ENCODE peak calls at places on chromosomes 3 and 15, in four cellular contexts. N is A549, R is K562, J is HepG2. S is an unnamed sample.
A peak's percentile ranks its signal among the peaks of the same experiment; 100 is the strongest.

GRCh38 chr3:66338927-66339326 is 118.1 kb downstream of the SLC25A26 start:
- DNase-seq in N (no peak), R (no peak), J (no peak), S (no peak)

GRCh38 chr3:143171141-143171651 is 51.6 kb downstream of the CHST2 start:
- DNase-seq in N (no peak), R (no peak), J (no peak), S (no peak)

GRCh38 chr3:168545591-168545990 is 449.9 kb upstream of the GOLIM4 start:
- DNase-seq in N (no peak), R (no peak), J (no peak), S (no peak)

GRCh38 chr15:45140851-45141250 is 11.1 kb downstream of the DUOX1 start:
- DNase-seq in N (no peak), R (no peak), J (no peak), S (no peak)

GRCh38 chr3:141442914-141443313 is 43.9 kb upstream of the RASA2 start:
- DNase-seq in N (no peak), R (no peak), J (no peak), S (no peak)

GRCh38 chr15:55799287-55800212 is 56.6 kb upstream of the PRTG start:
- DNase-seq in N (peak; percentile 63), R (peak; percentile 38), J (peak; percentile 46), S (peak; percentile 79)

GRCh38 chr15:31487811-31488436 is 161.3 kb downstream of the KLF13 start:
- DNase-seq in N (peak; percentile 29), R (no peak), J (no peak), S (no peak)

GRCh38 chr15:66241301-66241700 is 12.2 kb downstream of the MEGF11 start:
- DNase-seq in N (no peak), R (no peak), J (no peak), S (no peak)

GRCh38 chr15:91469627-91470567 is 369.8 kb downstream of the SV2B start:
- DNase-seq in N (no peak), R (peak; percentile 44), J (no peak), S (no peak)

GRCh38 chr15:40263036-40263754 is 19.7 kb downstream of the ANKRD63 start:
- DNase-seq in N (no peak), R (no peak), J (no peak), S (no peak)

GRCh38 chr15:80514071-80514780 is 110.0 kb downstream of the ARNT2 start:
- DNase-seq in N (no peak), R (no peak), J (no peak), S (no peak)

GRCh38 chr3:23203651-23204111 is 554 bp downstream of the UBE2E2 start:
- DNase-seq in N (no peak), R (no peak), J (no peak), S (peak; percentile 31)

GRCh38 chr3:187281191-187281714 is 10.3 kb downstream of the MASP1 start:
- DNase-seq in N (no peak), R (no peak), J (no peak), S (peak; percentile 35)

GRCh38 chr15:77282333-77282732 is 137.6 kb downstream of the PEAK1 start:
- DNase-seq in N (peak; percentile 50), R (no peak), J (peak; percentile 83), S (no peak)

GRCh38 chr3:194773666-194774455 is 88.2 kb downstream of the FAM43A start:
- DNase-seq in N (no peak), R (no peak), J (no peak), S (no peak)

GRCh38 chr3:24374801-24375200 is 119.8 kb downstream of the THRB start:
- DNase-seq in N (no peak), R (no peak), J (no peak), S (no peak)

GRCh38 chr3:160796813-160797164 is 40.8 kb downstream of the PPM1L start:
- DNase-seq in N (no peak), R (no peak), J (peak; percentile 17), S (no peak)

GRCh38 chr3:49276475-49277356 is at the start of gene C3orf62:
- DNase-seq in N (peak; percentile 66), R (peak; percentile 25), J (no peak), S (peak; percentile 89)

GRCh38 chr15:65982941-65983340 is 113.7 kb downstream of the RAB11A start:
- DNase-seq in N (no peak), R (no peak), J (no peak), S (no peak)

GRCh38 chr3:145243875-145244274 is 917.1 kb downstream of the PLOD2 start:
- DNase-seq in N (no peak), R (no peak), J (no peak), S (no peak)

GRCh38 chr3:123597561-123597960 is 12.7 kb upstream of the HACD2 start:
- DNase-seq in N (no peak), R (no peak), J (no peak), S (no peak)

GRCh38 chr3:180802837-180803236 is 109.6 kb upstream of the FXR1 start:
- DNase-seq in N (peak; percentile 9), R (no peak), J (peak; percentile 28), S (no peak)

GRCh38 chr3:36864180-36865053 is 80.4 kb downstream of the TRANK1 start:
- DNase-seq in N (no peak), R (no peak), J (no peak), S (no peak)

GRCh38 chr3:81459733-81460132 is 301.7 kb downstream of the GBE1 start:
- DNase-seq in N (no peak), R (no peak), J (no peak), S (no peak)

GRCh38 chr3:115512565-115513410 is 110.5 kb upstream of the GAP43 start:
- DNase-seq in N (peak; percentile 11), R (no peak), J (no peak), S (peak; percentile 81)

GRCh38 chr3:164397462-164397861 is 680.8 kb downstream of the SI start:
- DNase-seq in N (no peak), R (no peak), J (no peak), S (no peak)

GRCh38 chr3:164387236-164387635 is 691.1 kb downstream of the SI start:
- DNase-seq in N (no peak), R (no peak), J (no peak), S (no peak)

GRCh38 chr3:164390046-164390445 is 688.2 kb downstream of the SI start:
- DNase-seq in N (no peak), R (no peak), J (no peak), S (no peak)

GRCh38 chr3:164393171-164393570 is 685.1 kb downstream of the SI start:
- DNase-seq in N (no peak), R (no peak), J (no peak), S (no peak)
- TF ChIP-seq CTCF in N (no peak), R (no peak), J (no peak), S (no peak)

DNA sequence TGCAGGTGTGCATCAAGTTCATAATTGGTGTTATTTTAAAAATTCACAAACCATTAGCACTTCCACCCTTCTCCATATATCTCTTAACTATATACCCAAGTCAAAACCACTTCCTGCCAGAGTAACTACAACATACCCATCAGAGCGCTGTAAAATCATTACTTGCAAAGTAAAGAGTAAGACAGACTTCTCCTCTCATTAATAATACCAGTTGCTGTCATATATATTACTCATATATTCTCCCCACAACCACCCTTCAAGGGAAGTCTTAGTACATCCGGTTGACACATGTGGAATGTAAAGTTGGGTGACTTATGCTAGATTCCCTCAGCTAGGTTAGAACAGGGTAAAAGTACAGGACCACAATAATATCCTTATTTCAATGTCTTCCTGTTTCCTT is 5.6 kb downstream of the TERC start:
- DNase-seq in N (no peak), R (no peak), J (no peak), S (no peak)
- TF ChIP-seq NR3C1 in N (no peak), R (no peak), J (no peak), S (no peak)

DNA sequence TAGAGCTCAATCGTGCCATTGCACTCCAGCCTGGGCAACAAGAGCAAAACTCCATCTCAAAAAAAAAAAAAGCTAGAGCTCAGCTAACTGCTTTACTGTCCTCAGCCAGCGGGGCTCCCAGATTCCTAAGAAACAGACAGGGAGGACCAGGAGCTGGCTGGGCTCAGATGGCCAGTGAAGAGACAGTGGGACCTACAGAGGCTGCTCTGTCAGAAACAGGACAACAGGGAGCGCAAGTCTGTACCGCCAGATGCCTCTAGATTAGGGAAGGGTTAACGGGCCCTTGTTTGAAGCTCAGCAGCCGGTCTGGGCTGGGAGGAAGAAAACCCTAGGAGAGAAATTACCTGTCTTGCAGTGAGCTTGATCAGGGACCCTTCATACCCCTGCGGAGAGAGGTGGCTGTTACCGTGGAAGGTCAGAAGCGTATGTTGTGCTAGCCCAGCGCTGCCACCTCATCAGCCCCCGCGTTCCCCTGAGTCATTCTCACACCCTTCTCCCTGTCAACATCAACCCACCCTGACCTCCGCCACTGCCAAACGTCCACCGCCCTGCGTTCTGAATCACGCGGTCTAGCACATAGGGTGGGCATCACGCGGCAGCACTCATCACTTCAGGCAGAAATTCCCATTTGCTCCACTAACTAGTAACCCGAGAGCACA is 25.3 kb downstream of the RBPMS2 start:
- DNase-seq in N (peak; percentile 63), R (peak; percentile 60), J (no peak), S (peak; percentile 66)
- TF ChIP-seq CTCF in N (no peak), R (peak; percentile 40), J (no peak), S (no peak)

DNA sequence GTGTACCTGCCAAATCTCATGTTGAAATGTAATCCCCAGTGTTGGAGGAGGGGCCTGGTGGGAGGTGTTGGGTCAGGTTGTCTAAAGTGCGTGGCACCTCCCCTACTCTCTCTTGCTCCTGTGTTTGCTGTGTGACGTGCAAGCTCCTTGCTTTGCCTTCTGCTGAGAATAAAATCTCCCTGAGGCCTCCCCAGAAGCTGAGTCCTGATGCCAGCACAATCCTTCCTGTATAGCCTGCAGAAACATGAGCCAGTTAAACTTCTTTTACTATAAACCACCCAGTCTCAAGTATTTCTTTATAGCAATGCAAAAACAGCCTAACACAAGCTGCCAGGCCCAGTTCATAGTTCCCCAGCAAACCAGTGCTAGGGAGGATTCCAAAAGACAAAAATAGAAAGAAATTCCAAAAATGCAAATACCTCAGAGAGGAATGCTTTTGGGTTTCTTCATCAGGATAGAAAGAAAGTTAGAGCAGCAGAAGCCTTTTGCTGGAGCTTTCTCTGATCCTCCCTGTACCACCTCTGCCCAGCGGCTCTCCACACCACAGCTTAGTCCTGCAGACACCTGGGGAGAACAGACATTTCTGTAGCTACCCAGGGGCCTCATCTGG is 25.9 kb upstream of the CDV3 start:
- DNase-seq in N (peak; percentile 53), R (no peak), J (peak; percentile 46), S (no peak)
- TF ChIP-seq NR3C1 in N (no peak), R (no peak), J (no peak), S (no peak)

GRCh38 chr3:45131201-45131600 is 15.0 kb downstream of the CDCP1 start:
- DNase-seq in N (no peak), R (no peak), J (no peak), S (no peak)

GRCh38 chr3:45135959-45136358 is 10.2 kb downstream of the CDCP1 start:
- DNase-seq in N (no peak), R (peak; percentile 60), J (no peak), S (no peak)

GRCh38 chr3:45134758-45135521 is 11.2 kb downstream of the CDCP1 start:
- DNase-seq in N (no peak), R (no peak), J (no peak), S (no peak)

GRCh38 chr3:45130476-45130875 is 15.7 kb downstream of the CDCP1 start:
- DNase-seq in N (no peak), R (no peak), J (no peak), S (no peak)

DNA sequence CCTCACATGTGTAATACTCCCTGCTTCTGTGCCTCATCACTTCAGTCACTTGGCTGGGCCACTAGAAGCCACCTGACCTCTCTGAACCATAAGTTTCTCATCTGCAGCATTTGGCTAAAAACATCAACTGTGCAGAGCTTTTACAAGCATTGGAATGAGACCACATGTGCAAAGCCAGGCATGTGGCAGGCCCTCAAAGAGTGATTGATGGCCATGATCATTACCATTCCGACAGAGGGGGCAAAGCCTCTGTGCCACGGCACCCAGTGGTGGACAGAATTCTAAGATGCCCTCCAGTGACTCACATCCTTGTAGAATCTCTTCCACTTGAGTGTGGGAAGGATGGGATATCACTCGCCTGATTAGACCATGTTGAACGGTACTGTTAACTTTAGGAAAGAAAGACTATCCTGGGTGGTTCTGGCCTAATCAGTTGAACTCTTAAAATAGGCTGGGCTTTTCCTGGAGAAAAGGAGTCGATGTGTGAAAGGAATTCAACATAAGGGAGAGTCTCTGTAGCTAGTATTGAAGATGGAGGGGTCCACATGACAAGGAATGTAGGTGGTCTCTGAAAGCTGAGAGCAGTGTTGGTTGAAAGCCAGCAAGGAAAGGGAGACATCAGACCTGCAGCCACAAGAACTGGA is 13.5 kb downstream of the CDCP1 start:
- DNase-seq in N (no peak), R (no peak), J (no peak), S (no peak)
- TF ChIP-seq CTCF in N (no peak), R (no peak), J (no peak), S (no peak)

S was measured in WTC11.